ENCODE peak calls at places on chromosomes 16 and 17, in nine cellular contexts. One of them, this sample, is unnamed.
A peak's percentile ranks its signal among the peaks of the same experiment; 100 is the strongest.

GRCh38 chr17:50114849-50115357 is 15.1 kb downstream of the SAMD14 start:
- DNase-seq in prostate gland: no peak
- DNase-seq in skeletal muscle cell: no peak
- DNase-seq in HEK293T: peak; percentile 70
- DNase-seq in sciatic nerve: no peak
- DNase-seq in right lobe of liver: no peak
- DNase-seq in non-pigmented ciliary epithelial cell: no peak
- DNase-seq in esophagus squamous epithelium: no peak
- DNase-seq in GM20000: peak; percentile 81
- DNase-seq in this sample: no peak

GRCh38 chr17:17507465-17508011 is 11.3 kb upstream of the RASD1 start:
- DNase-seq in prostate gland: no peak
- DNase-seq in skeletal muscle cell: no peak
- DNase-seq in HEK293T: no peak
- DNase-seq in sciatic nerve: no peak
- DNase-seq in right lobe of liver: peak; percentile 15
- DNase-seq in non-pigmented ciliary epithelial cell: no peak
- DNase-seq in esophagus squamous epithelium: no peak
- DNase-seq in GM20000: no peak
- DNase-seq in this sample: no peak

GRCh38 chr16:67428146-67428731 is 2.7 kb upstream of the HSD11B2 start:
- DNase-seq in prostate gland: peak; percentile 76
- DNase-seq in skeletal muscle cell: no peak
- DNase-seq in HEK293T: peak; percentile 83
- DNase-seq in sciatic nerve: peak; percentile 83
- DNase-seq in right lobe of liver: peak; percentile 77
- DNase-seq in non-pigmented ciliary epithelial cell: no peak
- DNase-seq in esophagus squamous epithelium: no peak
- DNase-seq in GM20000: peak; percentile 85
- DNase-seq in this sample: no peak

GRCh38 chr17:74972107-74972972 is at the start of gene HID1:
- DNase-seq in prostate gland: peak; percentile 70
- DNase-seq in skeletal muscle cell: no peak
- DNase-seq in HEK293T: peak; percentile 93
- DNase-seq in sciatic nerve: no peak
- DNase-seq in right lobe of liver: peak; percentile 76
- DNase-seq in non-pigmented ciliary epithelial cell: no peak
- DNase-seq in esophagus squamous epithelium: no peak
- DNase-seq in GM20000: peak; percentile 90
- DNase-seq in this sample: no peak

GRCh38 chr16:67442581-67443255 is 11.8 kb downstream of the HSD11B2 start:
- DNase-seq in prostate gland: no peak
- DNase-seq in skeletal muscle cell: no peak
- DNase-seq in HEK293T: no peak
- DNase-seq in sciatic nerve: no peak
- DNase-seq in right lobe of liver: no peak
- DNase-seq in non-pigmented ciliary epithelial cell: no peak
- DNase-seq in esophagus squamous epithelium: no peak
- DNase-seq in GM20000: no peak
- DNase-seq in this sample: no peak

GRCh38 chr17:31398381-31399275 is 7.2 kb downstream of the RAB11FIP4 start:
- DNase-seq in prostate gland: no peak
- DNase-seq in skeletal muscle cell: no peak
- DNase-seq in HEK293T: no peak
- DNase-seq in sciatic nerve: no peak
- DNase-seq in right lobe of liver: no peak
- DNase-seq in non-pigmented ciliary epithelial cell: no peak
- DNase-seq in esophagus squamous epithelium: no peak
- DNase-seq in GM20000: no peak
- DNase-seq in this sample: no peak

GRCh38 chr16:80150978-80151705 is 389.7 kb upstream of the DYNLRB2 start:
- DNase-seq in prostate gland: no peak
- DNase-seq in skeletal muscle cell: no peak
- DNase-seq in HEK293T: no peak
- DNase-seq in sciatic nerve: no peak
- DNase-seq in right lobe of liver: no peak
- DNase-seq in non-pigmented ciliary epithelial cell: no peak
- DNase-seq in esophagus squamous epithelium: no peak
- DNase-seq in GM20000: no peak
- DNase-seq in this sample: no peak

GRCh38 chr16:4648917-4649316 is 24.3 kb downstream of the MGRN1 start:
- DNase-seq in prostate gland: no peak
- DNase-seq in skeletal muscle cell: no peak
- DNase-seq in HEK293T: no peak
- DNase-seq in sciatic nerve: no peak
- DNase-seq in right lobe of liver: no peak
- DNase-seq in non-pigmented ciliary epithelial cell: no peak
- DNase-seq in esophagus squamous epithelium: no peak
- DNase-seq in GM20000: no peak
- DNase-seq in this sample: no peak

GRCh38 chr16:15141586-15141985 is 47.5 kb upstream of the RRN3 start:
- DNase-seq in prostate gland: no peak
- DNase-seq in skeletal muscle cell: no peak
- DNase-seq in HEK293T: no peak
- DNase-seq in sciatic nerve: no peak
- DNase-seq in right lobe of liver: no peak
- DNase-seq in non-pigmented ciliary epithelial cell: no peak
- DNase-seq in esophagus squamous epithelium: no peak
- DNase-seq in GM20000: no peak
- DNase-seq in this sample: no peak

GRCh38 chr17:49132699-49133364 is at the start of gene B4GALNT2:
- DNase-seq in prostate gland: no peak
- DNase-seq in skeletal muscle cell: no peak
- DNase-seq in HEK293T: no peak
- DNase-seq in sciatic nerve: no peak
- DNase-seq in right lobe of liver: peak; percentile 26
- DNase-seq in non-pigmented ciliary epithelial cell: no peak
- DNase-seq in esophagus squamous epithelium: no peak
- DNase-seq in GM20000: no peak
- DNase-seq in this sample: no peak

GRCh38 chr16:848510-849253 is 48.1 kb upstream of the GNG13 start:
- DNase-seq in prostate gland: no peak
- DNase-seq in skeletal muscle cell: no peak
- DNase-seq in HEK293T: no peak
- DNase-seq in sciatic nerve: no peak
- DNase-seq in right lobe of liver: no peak
- DNase-seq in non-pigmented ciliary epithelial cell: no peak
- DNase-seq in esophagus squamous epithelium: no peak
- DNase-seq in GM20000: no peak
- DNase-seq in this sample: no peak

GRCh38 chr16:85486256-85486915 is 126.7 kb upstream of the GSE1 start:
- DNase-seq in prostate gland: no peak
- DNase-seq in skeletal muscle cell: no peak
- DNase-seq in HEK293T: no peak
- DNase-seq in sciatic nerve: no peak
- DNase-seq in right lobe of liver: no peak
- DNase-seq in non-pigmented ciliary epithelial cell: no peak
- DNase-seq in esophagus squamous epithelium: no peak
- DNase-seq in GM20000: no peak
- DNase-seq in this sample: no peak

GRCh38 chr16:26334218-26335111 is 642.7 kb downstream of the HS3ST4 start:
- DNase-seq in prostate gland: no peak
- DNase-seq in skeletal muscle cell: no peak
- DNase-seq in HEK293T: no peak
- DNase-seq in sciatic nerve: no peak
- DNase-seq in right lobe of liver: no peak
- DNase-seq in non-pigmented ciliary epithelial cell: no peak
- DNase-seq in esophagus squamous epithelium: no peak
- DNase-seq in GM20000: no peak
- DNase-seq in this sample: no peak

GRCh38 chr16:12672986-12673385 is 130.7 kb downstream of the CPPED1 start:
- DNase-seq in prostate gland: no peak
- DNase-seq in skeletal muscle cell: no peak
- DNase-seq in HEK293T: no peak
- DNase-seq in sciatic nerve: no peak
- DNase-seq in right lobe of liver: no peak
- DNase-seq in non-pigmented ciliary epithelial cell: no peak
- DNase-seq in esophagus squamous epithelium: no peak
- DNase-seq in GM20000: no peak
- DNase-seq in this sample: no peak

GRCh38 chr17:78890111-78890897 is 12.7 kb downstream of the CEP295NL start:
- DNase-seq in prostate gland: no peak
- DNase-seq in skeletal muscle cell: no peak
- DNase-seq in HEK293T: no peak
- DNase-seq in sciatic nerve: no peak
- DNase-seq in right lobe of liver: peak; percentile 64
- DNase-seq in non-pigmented ciliary epithelial cell: no peak
- DNase-seq in esophagus squamous epithelium: peak; percentile 41
- DNase-seq in GM20000: peak; percentile 70
- DNase-seq in this sample: no peak

GRCh38 chr17:38560503-38561318 is 45.0 kb downstream of the SRCIN1 start:
- DNase-seq in prostate gland: no peak
- DNase-seq in skeletal muscle cell: no peak
- DNase-seq in HEK293T: no peak
- DNase-seq in sciatic nerve: no peak
- DNase-seq in right lobe of liver: no peak
- DNase-seq in non-pigmented ciliary epithelial cell: no peak
- DNase-seq in esophagus squamous epithelium: no peak
- DNase-seq in GM20000: no peak
- DNase-seq in this sample: no peak

GRCh38 chr17:59353106-59353854 is 21.8 kb downstream of the YPEL2 start:
- DNase-seq in prostate gland: no peak
- DNase-seq in skeletal muscle cell: no peak
- DNase-seq in HEK293T: no peak
- DNase-seq in sciatic nerve: no peak
- DNase-seq in right lobe of liver: no peak
- DNase-seq in non-pigmented ciliary epithelial cell: no peak
- DNase-seq in esophagus squamous epithelium: no peak
- DNase-seq in GM20000: no peak
- DNase-seq in this sample: no peak

GRCh38 chr16:2458887-2459646 is 842 bp upstream of the TEDC2 start:
- DNase-seq in prostate gland: no peak
- DNase-seq in skeletal muscle cell: no peak
- DNase-seq in HEK293T: no peak
- DNase-seq in sciatic nerve: no peak
- DNase-seq in right lobe of liver: no peak
- DNase-seq in non-pigmented ciliary epithelial cell: no peak
- DNase-seq in esophagus squamous epithelium: no peak
- DNase-seq in GM20000: no peak
- DNase-seq in this sample: no peak

GRCh38 chr17:6269474-6269873 is 165.4 kb downstream of the AIPL1 start:
- DNase-seq in prostate gland: no peak
- DNase-seq in skeletal muscle cell: peak; percentile 1
- DNase-seq in HEK293T: peak; percentile 57
- DNase-seq in sciatic nerve: no peak
- DNase-seq in right lobe of liver: peak; percentile 40
- DNase-seq in non-pigmented ciliary epithelial cell: no peak
- DNase-seq in esophagus squamous epithelium: no peak
- DNase-seq in GM20000: peak; percentile 32
- DNase-seq in this sample: no peak

GRCh38 chr17:46984892-46985291 is 5.8 kb upstream of the RPRML start:
- DNase-seq in prostate gland: no peak
- DNase-seq in skeletal muscle cell: no peak
- DNase-seq in HEK293T: no peak
- DNase-seq in sciatic nerve: no peak
- DNase-seq in right lobe of liver: peak; percentile 40
- DNase-seq in non-pigmented ciliary epithelial cell: no peak
- DNase-seq in esophagus squamous epithelium: no peak
- DNase-seq in GM20000: no peak
- DNase-seq in this sample: no peak

GRCh38 chr17:73214008-73214407 is 21.2 kb downstream of the COG1 start:
- DNase-seq in prostate gland: no peak
- DNase-seq in skeletal muscle cell: no peak
- DNase-seq in HEK293T: no peak
- DNase-seq in sciatic nerve: no peak
- DNase-seq in right lobe of liver: no peak
- DNase-seq in non-pigmented ciliary epithelial cell: no peak
- DNase-seq in esophagus squamous epithelium: no peak
- DNase-seq in GM20000: no peak
- DNase-seq in this sample: no peak

GRCh38 chr16:56931253-56931768 is 631 bp upstream of the HERPUD1 start:
- DNase-seq in prostate gland: peak; percentile 59
- DNase-seq in skeletal muscle cell: no peak
- DNase-seq in HEK293T: peak; percentile 32
- DNase-seq in sciatic nerve: peak; percentile 69
- DNase-seq in right lobe of liver: no peak
- DNase-seq in non-pigmented ciliary epithelial cell: no peak
- DNase-seq in esophagus squamous epithelium: peak; percentile 60
- DNase-seq in GM20000: peak; percentile 73
- DNase-seq in this sample: no peak

GRCh38 chr16:28572659-28573510 is 19.2 kb downstream of the SGF29 start:
- DNase-seq in prostate gland: no peak
- DNase-seq in skeletal muscle cell: no peak
- DNase-seq in HEK293T: no peak
- DNase-seq in sciatic nerve: no peak
- DNase-seq in right lobe of liver: no peak
- DNase-seq in non-pigmented ciliary epithelial cell: no peak
- DNase-seq in esophagus squamous epithelium: no peak
- DNase-seq in GM20000: no peak
- DNase-seq in this sample: no peak

GRCh38 chr16:75620326-75621169 is 2.5 kb downstream of the ADAT1 start:
- DNase-seq in prostate gland: no peak
- DNase-seq in skeletal muscle cell: no peak
- DNase-seq in HEK293T: no peak
- DNase-seq in sciatic nerve: no peak
- DNase-seq in right lobe of liver: no peak
- DNase-seq in non-pigmented ciliary epithelial cell: no peak
- DNase-seq in esophagus squamous epithelium: no peak
- DNase-seq in GM20000: no peak
- DNase-seq in this sample: no peak

GRCh38 chr17:49528966-49529365 is 33.9 kb downstream of the NGFR start:
- DNase-seq in prostate gland: no peak
- DNase-seq in skeletal muscle cell: no peak
- DNase-seq in HEK293T: no peak
- DNase-seq in sciatic nerve: peak; percentile 40
- DNase-seq in right lobe of liver: no peak
- DNase-seq in non-pigmented ciliary epithelial cell: no peak
- DNase-seq in esophagus squamous epithelium: no peak
- DNase-seq in GM20000: no peak
- DNase-seq in this sample: no peak

GRCh38 chr17:40605301-40605700 is 40.0 kb upstream of the CCR7 start:
- DNase-seq in prostate gland: no peak
- DNase-seq in skeletal muscle cell: no peak
- DNase-seq in HEK293T: no peak
- DNase-seq in sciatic nerve: no peak
- DNase-seq in right lobe of liver: no peak
- DNase-seq in non-pigmented ciliary epithelial cell: no peak
- DNase-seq in esophagus squamous epithelium: no peak
- DNase-seq in GM20000: no peak
- DNase-seq in this sample: no peak

GRCh38 chr17:34567665-34568064 is 11.7 kb upstream of the TMEM132E start:
- DNase-seq in prostate gland: no peak
- DNase-seq in skeletal muscle cell: no peak
- DNase-seq in HEK293T: no peak
- DNase-seq in sciatic nerve: no peak
- DNase-seq in right lobe of liver: no peak
- DNase-seq in non-pigmented ciliary epithelial cell: no peak
- DNase-seq in esophagus squamous epithelium: no peak
- DNase-seq in GM20000: no peak
- DNase-seq in this sample: no peak

GRCh38 chr16:81707411-81708321 is 71.4 kb upstream of the PLCG2 start:
- DNase-seq in prostate gland: no peak
- DNase-seq in skeletal muscle cell: peak; percentile 25
- DNase-seq in HEK293T: no peak
- DNase-seq in sciatic nerve: no peak
- DNase-seq in right lobe of liver: peak; percentile 53
- DNase-seq in non-pigmented ciliary epithelial cell: no peak
- DNase-seq in esophagus squamous epithelium: no peak
- DNase-seq in GM20000: no peak
- DNase-seq in this sample: no peak

GRCh38 chr17:32567086-32567485 is 80.3 kb downstream of the CDK5R1 start:
- DNase-seq in prostate gland: no peak
- DNase-seq in skeletal muscle cell: no peak
- DNase-seq in HEK293T: no peak
- DNase-seq in sciatic nerve: no peak
- DNase-seq in right lobe of liver: no peak
- DNase-seq in non-pigmented ciliary epithelial cell: no peak
- DNase-seq in esophagus squamous epithelium: no peak
- DNase-seq in GM20000: no peak
- DNase-seq in this sample: no peak

GRCh38 chr16:70523621-70524405 is at the start of gene SF3B3:
- DNase-seq in prostate gland: peak; percentile 63
- DNase-seq in skeletal muscle cell: no peak
- DNase-seq in HEK293T: peak; percentile 57
- DNase-seq in sciatic nerve: peak; percentile 81
- DNase-seq in right lobe of liver: peak; percentile 66
- DNase-seq in non-pigmented ciliary epithelial cell: no peak
- DNase-seq in esophagus squamous epithelium: peak; percentile 34
- DNase-seq in GM20000: peak; percentile 62
- DNase-seq in this sample: no peak

GRCh38 chr16:3106205-3106928 is 6.0 kb upstream of the ZNF205 start:
- DNase-seq in prostate gland: peak; percentile 93
- DNase-seq in skeletal muscle cell: peak; percentile 58
- DNase-seq in HEK293T: peak; percentile 96
- DNase-seq in sciatic nerve: peak; percentile 91
- DNase-seq in right lobe of liver: peak; percentile 94
- DNase-seq in non-pigmented ciliary epithelial cell: no peak
- DNase-seq in esophagus squamous epithelium: peak; percentile 63
- DNase-seq in GM20000: peak; percentile 99
- DNase-seq in this sample: peak; percentile 61